ENCODE peak calls at places on chromosomes 11 and 22, in six cellular contexts. U, G, R, E, Z and K are unnamed samples.

GRCh38 chr11:101797335-101797734 is 117.5 kb upstream of the CEP126 start:
- DNase-seq in G (peak; percentile 70), E (peak; percentile 1), U (no peak), Z (no peak), R (peak; percentile 35), K (no peak)

GRCh38 chr22:37060801-37061610 is 9.5 kb downstream of the KCTD17 start:
- DNase-seq in G (no peak), R (no peak), E (no peak), U (no peak), Z (no peak), K (no peak)

GRCh38 chr11:111500481-111500880 is 11.7 kb downstream of the BTG4 start:
- DNase-seq in U (no peak), G (no peak), E (no peak), Z (no peak), R (no peak), K (no peak)

GRCh38 chr11:74611369-74611861 is 19.0 kb downstream of the POLD3 start:
- DNase-seq in U (no peak), E (peak; percentile 87), G (peak; percentile 87), Z (no peak), R (peak; percentile 82), K (no peak)

GRCh38 chr11:110526323-110526722 is 96.6 kb downstream of the FDX1 start:
- DNase-seq in R (no peak), E (no peak), U (no peak), Z (no peak), G (no peak), K (no peak)

GRCh38 chr11:117172678-117173421 is 5.7 kb upstream of the SIDT2 start:
- DNase-seq in U (no peak), R (peak; percentile 65), Z (no peak), E (peak; percentile 87), G (no peak), K (no peak)

GRCh38 chr22:35341090-35341874 is 39.6 kb upstream of the HMOX1 start:
- DNase-seq in U (no peak), E (no peak), R (no peak), Z (no peak), G (no peak), K (no peak)

GRCh38 chr11:5090668-5091067 is 21.3 kb downstream of the OR52E1 start:
- DNase-seq in Z (no peak), U (no peak), R (no peak), G (no peak), E (no peak), K (no peak)

GRCh38 chr22:29664731-29665130 is 55.1 kb upstream of the CABP7 start:
- DNase-seq in E (peak; percentile 10), U (no peak), G (peak; percentile 40), R (no peak), Z (no peak), K (no peak)

DNA sequence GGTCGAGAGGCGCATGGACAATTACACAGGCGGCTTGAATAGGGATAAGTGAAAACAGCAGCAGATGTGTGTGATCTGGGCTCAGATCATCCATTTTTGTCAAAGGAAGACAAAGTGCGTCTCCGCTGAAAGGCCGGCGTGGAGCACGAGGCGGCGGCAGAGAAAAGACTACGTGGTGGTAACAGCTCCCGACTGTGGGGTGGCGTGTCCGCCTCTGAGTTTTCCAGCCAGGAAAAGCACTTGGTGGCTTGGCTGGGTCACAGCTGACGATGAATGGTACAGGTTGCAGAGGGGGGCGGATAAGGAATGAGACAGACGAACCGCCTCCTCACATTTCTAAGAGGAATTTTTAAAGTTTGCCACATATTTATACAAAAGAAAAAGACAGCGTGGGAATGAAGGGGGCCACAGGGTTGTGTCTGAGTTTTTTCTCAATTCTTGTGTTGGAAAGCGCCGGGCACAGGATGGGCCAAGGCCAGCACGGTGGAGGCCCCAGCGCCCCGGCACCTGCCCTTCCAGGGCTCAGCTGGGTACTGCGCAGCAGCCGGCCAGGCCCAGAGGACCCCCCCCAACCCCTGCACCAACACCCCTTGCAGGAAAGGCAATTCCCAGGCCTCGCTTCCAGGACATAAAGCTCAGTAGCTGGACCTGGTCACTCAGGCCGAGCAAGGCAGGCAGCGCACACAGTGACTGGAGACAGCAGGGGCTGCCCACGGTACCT is 80.5 kb downstream of the TRMU start:
- DNase-seq in G (peak; percentile 35), Z (no peak), U (no peak), R (peak; percentile 12), E (peak; percentile 5), K (no peak)
- TF ChIP-seq CTCF in G (no peak), Z (no peak), U (no peak), R (no peak), E (no peak), K (no peak)

DNA sequence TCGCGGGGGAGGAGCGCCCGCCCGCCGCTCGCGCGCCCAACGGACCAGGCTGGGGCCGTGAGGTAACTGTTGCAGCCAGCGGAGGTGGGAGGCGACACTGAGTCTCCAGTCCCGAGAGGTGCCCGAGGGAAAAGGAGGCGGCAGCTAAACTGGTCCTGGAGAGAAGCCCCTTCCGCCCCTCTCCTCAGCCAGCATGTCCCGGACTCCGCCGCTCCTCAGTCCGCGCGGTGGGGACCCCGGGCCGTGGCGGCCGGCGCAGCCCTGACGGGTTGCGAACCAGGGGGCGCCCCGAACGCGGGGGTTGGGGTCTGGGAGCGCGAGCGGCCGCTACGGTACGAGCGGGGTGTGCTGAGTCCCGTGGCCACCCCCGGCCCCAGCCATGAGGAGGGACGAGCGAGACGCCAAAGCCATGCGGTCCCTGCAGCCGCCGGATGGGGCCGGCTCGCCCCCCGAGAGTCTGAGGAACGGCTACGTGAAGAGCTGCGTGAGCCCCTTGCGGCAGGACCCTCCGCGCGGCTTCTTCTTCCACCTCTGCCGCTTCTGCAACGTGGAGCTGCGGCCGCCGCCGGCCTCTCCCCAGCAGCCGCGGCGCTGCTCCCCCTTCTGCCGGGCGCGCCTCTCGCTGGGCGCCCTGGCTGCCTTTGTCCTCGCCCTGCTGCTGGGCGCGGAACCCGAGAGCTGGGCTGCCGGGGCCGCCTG is at the start of gene PDE3B:
- DNase-seq in U (peak; percentile 66), G (peak; percentile 27), R (peak; percentile 12), Z (peak; percentile 93), E (peak; percentile 70), K (no peak)
- TF ChIP-seq CTCF in U (no peak), G (no peak), R (no peak), Z (peak; percentile 5), E (no peak), K (no peak)

DNA sequence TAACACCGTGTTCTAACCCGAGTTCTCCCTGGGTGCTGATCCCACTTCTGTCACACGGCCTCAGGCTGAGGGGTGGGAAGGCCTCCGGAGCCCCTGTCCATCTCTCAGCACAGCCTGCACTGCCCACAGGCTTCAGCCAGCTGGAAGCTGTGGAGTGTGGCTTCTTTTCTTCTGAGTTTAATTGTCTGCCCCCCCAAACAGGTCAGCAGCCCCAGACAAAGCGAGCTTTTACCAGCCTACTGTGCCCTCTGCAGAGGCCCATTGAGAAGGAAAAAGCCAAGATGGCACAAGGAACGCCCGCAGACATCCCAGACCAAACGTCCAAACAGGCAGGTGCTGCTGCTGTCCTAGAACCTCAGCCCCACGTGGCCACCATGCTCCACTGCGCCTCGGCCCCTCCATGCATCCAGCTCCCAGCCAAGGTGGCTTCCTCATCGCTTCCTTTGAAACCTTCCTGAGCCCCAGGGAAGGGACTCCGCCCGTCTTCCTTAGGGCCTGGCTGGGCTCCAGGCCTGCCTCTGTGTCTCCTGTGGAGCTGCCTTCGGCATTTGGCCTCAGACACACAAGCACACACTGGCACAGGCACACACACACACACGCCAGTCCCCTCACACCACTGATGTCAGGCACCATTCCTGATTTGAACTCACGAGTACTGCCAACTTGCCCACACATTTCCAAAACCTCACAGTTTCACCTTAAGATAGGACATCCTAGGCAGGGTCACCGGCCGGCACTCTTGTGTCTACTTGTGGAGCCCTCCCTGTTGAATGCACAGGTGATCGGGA is 1.7 kb downstream of the MOB2 start:
- DNase-seq in Z (no peak), R (no peak), G (no peak), U (no peak), E (no peak), K (no peak)
- TF ChIP-seq CTCF in Z (no peak), R (no peak), G (no peak), U (no peak), E (no peak), K (no peak)

GRCh38 chr11:73217810-73218105 is 323 bp upstream of the P2RY2 start:
- DNase-seq in U (no peak), R (no peak), Z (no peak), E (no peak), G (no peak), K (no peak)

GRCh38 chr11:73221451-73221850 is 3.4 kb downstream of the P2RY2 start:
- DNase-seq in E (no peak), U (no peak), R (no peak), Z (peak; percentile 74), G (no peak), K (no peak)

GRCh38 chr11:73218830-73219215 is 742 bp downstream of the P2RY2 start:
- DNase-seq in U (no peak), G (no peak), E (no peak), R (no peak), Z (no peak), K (no peak)

GRCh38 chr11:73218106-73218829 is at the start of gene P2RY2:
- DNase-seq in U (peak; percentile 24), R (no peak), Z (peak; percentile 87), G (no peak), E (peak; percentile 31), K (no peak)

GRCh38 chr11:73219396-73220285 is 1.6 kb downstream of the P2RY2 start:
- DNase-seq in E (no peak), U (no peak), R (no peak), Z (no peak), G (no peak), K (no peak)
- TF ChIP-seq CTCF in E (no peak), U (no peak), R (no peak), Z (no peak), G (no peak), K (no peak)

GRCh38 chr11:83241291-83241946 is 44.7 kb downstream of the CCDC90B start:
- DNase-seq in R (peak; percentile 78), U (no peak), Z (peak; percentile 86), E (peak; percentile 75), G (peak; percentile 77), K (peak; percentile 35)
- TF ChIP-seq CTCF in R (peak; percentile 70), U (no peak), Z (peak; percentile 86), E (peak; percentile 76), G (peak; percentile 66), K (no peak)

GRCh38 chr11:46916669-46917108 is 1.7 kb downstream of the LRP4 start:
- DNase-seq in Z (peak; percentile 66), U (no peak), E (peak; percentile 83), G (peak; percentile 78), R (peak; percentile 66), K (no peak)
- TF ChIP-seq CTCF in Z (no peak), U (no peak), E (peak; percentile 40), G (peak; percentile 34), R (peak; percentile 45), K (no peak)

DNA sequence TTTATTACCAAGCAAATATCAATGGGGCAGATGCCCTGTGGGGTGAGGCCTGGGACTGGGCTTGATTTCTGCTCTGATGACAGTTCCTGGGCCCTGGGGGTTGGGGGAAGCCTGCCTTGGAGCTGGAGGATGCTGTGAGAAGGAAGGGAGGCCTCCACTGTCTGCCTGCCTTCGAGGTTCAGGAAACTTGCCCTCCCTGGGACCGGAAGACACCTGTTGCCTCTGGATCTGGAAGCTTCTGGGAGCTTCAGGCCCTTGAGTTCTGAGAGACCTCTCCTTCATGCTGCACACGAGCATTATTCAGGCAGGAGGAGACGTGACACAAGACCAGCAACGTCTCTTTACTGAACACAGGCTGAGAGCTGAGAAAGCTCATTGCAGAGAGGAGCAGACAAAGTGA is 64.8 kb downstream of the TP53I11 start:
- DNase-seq in G (no peak), E (no peak), U (no peak), R (no peak), Z (no peak), K (no peak)
- TF ChIP-seq CTCF in G (no peak), E (no peak), U (no peak), R (no peak), Z (no peak), K (no peak)

GRCh38 chr22:27896251-27896650 is 22.8 kb downstream of the PITPNB start:
- DNase-seq in E (no peak), U (no peak), Z (no peak), R (no peak), G (no peak), K (no peak)
- TF ChIP-seq CTCF in E (no peak), U (no peak), Z (no peak), R (no peak), G (no peak), K (no peak)